ENCODE peak calls at places on chromosomes 2 and 18, in seven cellular contexts. X is thoracic aorta, H is heart right ventricle, P is uterus, L is hepatocyte, I is mammary epithelial cell, B is sigmoid colon. N is an unnamed sample.

GRCh38 chr2:41859615-41860014 is 188.2 kb upstream of the PKDCC start:
- DNase-seq in I (no peak), L (no peak), B (no peak), H (no peak), P (no peak), X (no peak), N (no peak)

GRCh38 chr2:29518988-29519925 is 402.1 kb downstream of the ALK start:
- DNase-seq in I (peak; percentile 58), H (no peak), L (peak; percentile 15), B (no peak), X (no peak), P (no peak), N (peak; percentile 35)

GRCh38 chr2:148974126-148974525 is 64.4 kb upstream of the LYPD6B start:
- DNase-seq in P (no peak), L (no peak), X (no peak), I (no peak), B (no peak), H (no peak), N (no peak)

GRCh38 chr2:69979902-69980301 is 18.5 kb upstream of the ASPRV1 start:
- DNase-seq in B (no peak), I (no peak), L (no peak), P (no peak), X (no peak), H (no peak), N (no peak)

GRCh38 chr2:31219131-31219969 is 2.0 kb upstream of the CAPN14 start:
- DNase-seq in I (no peak), X (no peak), H (no peak), P (no peak), L (no peak), B (no peak), N (no peak)

GRCh38 chr2:96580771-96581170 is 44.2 kb downstream of the ARID5A start:
- DNase-seq in H (no peak), L (peak; percentile 44), X (no peak), I (peak; percentile 10), P (no peak), B (no peak), N (no peak)

GRCh38 chr2:237256845-237257244 is 157.1 kb downstream of the COL6A3 start:
- DNase-seq in H (peak; percentile 35), B (peak; percentile 88), P (peak; percentile 80), L (peak; percentile 40), I (no peak), X (no peak), N (no peak)

GRCh38 chr2:229133155-229133772 is 137.8 kb downstream of the PID1 start:
- DNase-seq in P (no peak), H (peak; percentile 18), X (no peak), I (peak; percentile 40), L (peak; percentile 60), B (no peak), N (peak; percentile 24)

GRCh38 chr2:239917957-239918481 is 107.1 kb downstream of the NDUFA10 start:
- DNase-seq in H (no peak), P (no peak), L (no peak), I (no peak), X (no peak), B (no peak), N (no peak)

GRCh38 chr2:191264647-191265079 is 19.5 kb downstream of the MYO1B start:
- DNase-seq in I (peak; percentile 52), H (no peak), B (no peak), X (no peak), L (no peak), P (no peak), N (no peak)

GRCh38 chr2:238306680-238306998 is 13.7 kb upstream of the TRAF3IP1 start:
- DNase-seq in H (no peak), I (no peak), B (peak; percentile 42), X (no peak), L (no peak), P (no peak), N (no peak)

GRCh38 chr2:173896755-173897154 is 68.4 kb downstream of the SP3 start:
- DNase-seq in P (no peak), I (no peak), X (no peak), H (no peak), B (no peak), L (no peak), N (no peak)

GRCh38 chr2:232960862-232961261 is 52.2 kb downstream of the NGEF start:
- DNase-seq in H (no peak), I (peak; percentile 43), X (no peak), P (no peak), L (no peak), B (no peak), N (no peak)

GRCh38 chr2:215505044-215505786 is 69.3 kb upstream of the FN1 start:
- DNase-seq in B (no peak), P (no peak), X (no peak), I (no peak), L (peak; percentile 78), H (no peak), N (no peak)

GRCh38 chr2:240438810-240439697 is 3.6 kb downstream of the GPC1 start:
- DNase-seq in P (peak; percentile 15), B (peak; percentile 59), X (no peak), I (peak; percentile 35), L (no peak), H (no peak), N (no peak)

GRCh38 chr2:96195410-96196071 is 13.1 kb downstream of the STARD7 start:
- DNase-seq in H (no peak), I (no peak), P (no peak), L (no peak), X (no peak), B (no peak), N (no peak)

GRCh38 chr18:45050712-45051639 is 370.3 kb downstream of the SETBP1 start:
- DNase-seq in H (no peak), L (peak; percentile 68), I (peak; percentile 68), X (no peak), P (no peak), B (no peak), N (peak; percentile 39)

GRCh38 chr2:42182654-42183308 is 13.6 kb downstream of the EML4 start:
- DNase-seq in P (no peak), L (no peak), H (no peak), I (no peak), X (no peak), B (no peak), N (no peak)

GRCh38 chr2:44836174-44836573 is 105.3 kb upstream of the SIX3 start:
- DNase-seq in X (no peak), H (no peak), B (no peak), P (no peak), I (no peak), L (no peak), N (no peak)

GRCh38 chr2:119756837-119757236 is 2.9 kb upstream of the PTPN4 start:
- DNase-seq in I (peak; percentile 83), X (peak; percentile 18), B (no peak), P (peak; percentile 23), H (peak; percentile 53), L (peak; percentile 37), N (peak; percentile 68)

GRCh38 chr2:54579682-54580349 is 123.7 kb downstream of the SPTBN1 start:
- DNase-seq in H (no peak), X (no peak), P (no peak), B (no peak), L (peak; percentile 66), I (no peak), N (no peak)

GRCh38 chr2:144449028-144449406 is 70.9 kb downstream of the ZEB2 start:
- DNase-seq in X (no peak), B (no peak), L (no peak), P (no peak), H (no peak), I (no peak), N (no peak)

GRCh38 chr2:72533767-72534166 is 292.1 kb downstream of the EXOC6B start:
- DNase-seq in I (peak; percentile 62), B (no peak), X (no peak), L (no peak), H (no peak), P (no peak), N (peak; percentile 51)

GRCh38 chr2:133566967-133567645 is 1.2 kb downstream of the NCKAP5 start:
- DNase-seq in B (peak; percentile 68), P (no peak), H (peak; percentile 58), L (peak; percentile 81), I (peak; percentile 75), X (no peak), N (peak; percentile 71)
- H3K27ac ChIP-seq in B (no peak overlapping the region), P (no peak overlapping the region), H (no peak overlapping the region), L (peak overlapping the region; percentile 47), I (no peak overlapping the region), X (no peak overlapping the region), N (no peak overlapping the region)

DNA sequence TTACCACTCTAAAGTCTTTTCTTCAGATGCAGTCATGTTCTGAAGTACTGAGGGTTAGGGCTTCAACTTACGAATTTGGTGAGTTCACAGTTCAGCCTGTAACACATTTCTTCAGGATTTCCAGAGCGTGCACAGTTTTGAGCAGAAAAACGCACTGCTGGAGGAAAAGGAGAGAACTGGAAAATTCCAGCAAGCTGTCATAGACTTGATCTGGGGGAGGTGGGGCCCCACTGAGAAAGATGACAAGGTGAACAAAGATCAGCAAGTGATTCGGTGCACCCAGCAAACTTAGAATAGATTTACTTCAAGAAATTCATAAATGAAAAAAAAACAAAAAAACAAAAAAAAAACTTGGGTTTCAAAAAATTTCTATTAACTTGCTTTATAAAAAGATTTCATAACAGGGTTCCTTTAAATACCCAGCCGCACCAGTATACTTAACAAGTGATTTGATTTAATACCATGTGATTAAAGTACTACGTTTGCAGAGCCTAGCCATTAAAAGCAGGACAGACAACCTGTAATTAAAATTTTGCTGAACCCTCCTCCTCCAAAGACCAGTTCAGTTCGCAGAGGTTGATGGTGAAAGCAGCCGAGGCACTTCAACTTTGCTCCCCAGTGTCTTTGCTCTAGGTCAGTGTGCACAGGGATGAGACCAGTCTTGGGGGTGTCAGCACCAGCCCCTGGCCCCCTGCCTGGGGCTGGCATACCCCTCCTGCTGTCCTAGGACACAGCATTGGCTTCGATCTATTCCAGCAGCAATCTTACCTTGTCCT is 30.5 kb downstream of the CTIF start:
- DNase-seq in H (no peak), P (no peak), I (no peak), B (no peak), X (no peak), L (no peak), N (no peak)
- H3K4me1 ChIP-seq in H (peaks cover 8% of the 10 kb centered on the region), P (no peaks in the 10 kb centered on the region), I (peaks cover 6% of the 10 kb centered on the region), B (peaks cover 27% of the 10 kb centered on the region), X (peaks cover 34% of the 10 kb centered on the region), L (peaks cover 3% of the 10 kb centered on the region), N (no peaks in the 10 kb centered on the region)

GRCh38 chr2:12048551-12048950 is 302.1 kb downstream of the LPIN1 start:
- DNase-seq in X (no peak), I (no peak), H (no peak), B (no peak), L (no peak), P (no peak), N (no peak)
- TF ChIP-seq CTCF in X (no peak), I (no peak), H (no peak), B (no peak), L (no peak), P (no peak), N (peak; percentile 15)

DNA sequence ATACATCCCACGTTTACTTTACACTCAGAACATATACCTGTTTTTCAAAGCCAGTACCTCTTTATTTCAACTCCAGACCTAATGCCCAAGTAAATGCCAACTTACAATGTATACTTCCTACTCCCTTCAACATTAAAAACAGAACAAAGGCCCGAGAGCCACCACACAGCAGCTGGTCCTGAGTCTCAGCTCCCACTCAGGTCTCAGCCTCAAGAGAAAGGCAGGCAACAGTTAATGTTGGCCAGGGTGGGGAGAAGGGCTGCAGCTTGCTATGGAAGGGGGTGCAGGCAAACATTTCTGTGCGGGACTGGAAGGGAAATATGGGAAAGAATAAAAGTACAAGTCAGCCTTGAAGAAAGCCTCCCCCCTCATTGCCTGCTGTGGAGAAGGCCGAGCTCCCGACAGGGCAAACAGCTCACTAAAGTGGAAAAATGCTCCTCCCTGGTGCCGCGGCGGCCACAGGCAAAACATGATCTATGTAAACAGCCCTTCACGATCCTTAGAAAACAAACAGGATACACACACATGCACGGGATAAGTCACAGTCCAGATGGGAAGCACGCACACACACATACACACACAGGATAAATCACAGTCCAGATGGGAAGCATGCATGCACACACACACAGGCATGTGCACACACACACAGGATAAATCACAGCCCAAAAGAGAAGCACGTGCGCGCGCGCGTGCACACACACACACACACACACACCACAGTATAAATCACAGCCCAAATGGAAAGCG is 67.4 kb downstream of the ADNP2 start:
- DNase-seq in B (no peak), H (no peak), L (no peak), P (no peak), X (no peak), I (no peak), N (no peak)
- H3K27ac ChIP-seq in B (no peak overlapping the region), H (no peak overlapping the region), L (peak overlapping the region; percentile 85), P (peak overlapping the region; percentile 6), X (no peak overlapping the region), I (no peak overlapping the region), N (peak overlapping the region; percentile 79)